ENCODE peak calls at places on chromosomes 16 and 17, in eight cellular contexts. M, H, D, S, I, Z, J and N are unnamed samples. For H3K4me1, the result is how much of the 10 kb centered on the place peaks cover.

GRCh38 chr17:7438050-7438614 is 1.2 kb upstream of the FGF11 start:
- DNase-seq in D (peak), I (peak), H (peak), S (peak), Z (peak), M (no peak), J (peak), N (peak)

GRCh38 chr17:50944054-50944901 is 78.1 kb upstream of the TOB1 start:
- DNase-seq in I (peak), H (peak), Z (peak), M (peak), J (peak), D (peak), S (peak), N (peak)

GRCh38 chr17:78933959-78934568 is 8.9 kb upstream of the TIMP2 start:
- DNase-seq in J (peak), H (peak), M (peak), Z (peak), D (peak), S (peak), I (peak), N (peak)

GRCh38 chr16:85306071-85306792 is 194.0 kb upstream of the CIBAR2 start:
- DNase-seq in I (peak), D (peak), Z (peak), J (peak), S (peak), M (peak), H (peak), N (peak)

GRCh38 chr17:64196626-64197025 is 66.4 kb downstream of the TEX2 start:
- DNase-seq in Z (no peak), I (no peak), D (no peak), H (no peak), M (no peak), S (no peak), J (no peak), N (no peak)

GRCh38 chr17:18237461-18237860 is 12.0 kb downstream of the LLGL1 start:
- DNase-seq in H (no peak), S (no peak), D (no peak), Z (no peak), I (no peak), J (no peak), M (no peak), N (no peak)

GRCh38 chr17:49746791-49747490 is 17.0 kb downstream of the FAM117A start:
- DNase-seq in S (no peak), H (no peak), D (no peak), I (no peak), M (no peak), Z (no peak), J (no peak), N (no peak)

GRCh38 chr16:11111891-11112634 is 143.9 kb downstream of the SOCS1 start:
- DNase-seq in I (no peak), S (no peak), M (no peak), J (no peak), D (no peak), H (no peak), Z (no peak), N (no peak)

GRCh38 chr17:45029758-45030423 is 21.5 kb downstream of the DCAKD start:
- DNase-seq in H (no peak), Z (no peak), J (no peak), S (no peak), M (no peak), I (no peak), D (no peak), N (no peak)

GRCh38 chr16:48117217-48118105 is 38.3 kb downstream of the ABCC12 start:
- DNase-seq in I (no peak), Z (no peak), D (no peak), J (peak), S (peak), H (peak), M (no peak), N (peak)

GRCh38 chr16:1942810-1943726 is at the start of gene MSRB1:
- DNase-seq in S (peak), M (peak), H (peak), D (peak), Z (peak), J (peak), I (peak), N (peak)

GRCh38 chr16:47392114-47392513 is 68.7 kb downstream of the ITFG1 start:
- DNase-seq in S (no peak), M (no peak), I (no peak), J (no peak), Z (no peak), H (no peak), D (no peak), N (no peak)

GRCh38 chr17:81868674-81869220 is 2.4 kb downstream of the ARHGDIA start:
- DNase-seq in D (no peak), Z (peak), H (peak), J (peak), S (no peak), I (no peak), M (peak), N (peak)

GRCh38 chr17:81867952-81868673 is 3.0 kb downstream of the ARHGDIA start:
- DNase-seq in Z (no peak), D (no peak), S (no peak), J (no peak), M (no peak), I (no peak), H (no peak), N (peak)

GRCh38 chr17:81866440-81867122 is 4.6 kb downstream of the ARHGDIA start:
- DNase-seq in I (no peak), Z (no peak), H (no peak), M (no peak), S (no peak), J (no peak), D (no peak), N (no peak)

GRCh38 chr17:81865733-81866439 is 5.3 kb downstream of the ARHGDIA start:
- DNase-seq in D (no peak), Z (peak), S (no peak), I (no peak), J (peak), H (peak), M (no peak), N (peak)

GRCh38 chr17:81867123-81867951 is 3.8 kb downstream of the ARHGDIA start:
- DNase-seq in D (no peak), H (peak), J (peak), I (no peak), Z (no peak), M (no peak), S (no peak), N (peak)
- TF ChIP-seq POLR2A in D (no peak), H (no peak), J (no peak), I (peak), Z (no peak), M (no peak), S (no peak), N (peak)

GRCh38 chr17:34207572-34207971 is 47.5 kb upstream of the CCL2 start:
- DNase-seq in I (no peak), M (no peak), S (no peak), D (no peak), J (no peak), H (no peak), Z (no peak), N (no peak)
- H3K4me3 ChIP-seq in I (no peak), M (no peak), S (no peak), D (no peak), J (no peak), H (no peak), Z (no peak), N (no peak)

DNA sequence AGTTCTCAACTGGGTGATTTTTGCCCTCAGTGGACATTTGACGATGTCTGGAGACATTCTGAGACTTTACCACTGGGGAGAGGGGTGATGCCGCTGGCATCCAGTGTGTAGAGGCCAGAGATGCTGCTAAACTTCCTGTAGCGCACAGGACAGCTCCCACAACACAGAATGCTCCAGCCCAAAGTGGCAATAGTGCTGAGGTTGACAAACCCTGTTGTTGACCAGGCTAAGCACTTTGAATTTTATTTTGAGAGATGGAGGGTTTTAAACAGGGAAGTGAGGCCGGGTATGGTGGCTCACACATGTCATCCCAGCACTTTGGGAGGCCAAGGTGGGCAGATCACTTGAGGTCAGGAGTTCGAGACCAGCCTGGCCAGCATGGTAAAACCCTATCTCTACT is 44.0 kb downstream of the SYT17 start:
- DNase-seq in D (no peak), I (no peak), Z (no peak), M (no peak), J (no peak), S (no peak), H (no peak), N (no peak)
- H3K4me1 ChIP-seq in D (under half), I (under half), Z (under half), M (under half), J (under half), S (under half), H (under half), N (under half)

GRCh38 chr17:11996722-11997146 is 541 bp downstream of the ZNF18 start:
- DNase-seq in Z (no peak), H (no peak), I (peak), M (no peak), J (peak), D (no peak), S (peak), N (peak)

GRCh38 chr17:11991461-11991860 is 5.8 kb downstream of the ZNF18 start:
- DNase-seq in Z (no peak), M (no peak), J (no peak), D (no peak), S (no peak), I (no peak), H (no peak), N (no peak)

GRCh38 chr17:11999715-12000114 is 2.4 kb upstream of the ZNF18 start:
- DNase-seq in M (no peak), J (no peak), D (no peak), H (no peak), Z (no peak), I (peak), S (no peak), N (no peak)

GRCh38 chr17:11997972-11998233 is 628 bp upstream of the ZNF18 start:
- DNase-seq in Z (no peak), S (no peak), I (no peak), H (no peak), J (no peak), M (no peak), D (no peak), N (no peak)

GRCh38 chr17:11997147-11997971 is at the start of gene ZNF18:
- DNase-seq in H (peak), I (peak), D (peak), S (peak), Z (peak), J (peak), M (peak), N (peak)
- TF ChIP-seq POLR2A in H (peak), I (peak), D (peak), S (peak), Z (peak), J (peak), M (peak), N (peak)

GRCh38 chr17:39627717-39628516 is 1.2 kb downstream of the PPP1R1B start:
- DNase-seq in M (no peak), H (no peak), Z (no peak), J (no peak), I (peak), D (no peak), S (no peak), N (no peak)

GRCh38 chr17:39627170-39627716 is 491 bp downstream of the PPP1R1B start:
- DNase-seq in J (no peak), Z (no peak), M (no peak), H (no peak), S (no peak), D (no peak), I (no peak), N (no peak)

GRCh38 chr17:39626671-39627169 is at the start of gene PPP1R1B:
- DNase-seq in J (no peak), D (no peak), Z (no peak), S (no peak), H (no peak), M (no peak), I (no peak), N (no peak)

GRCh38 chr17:39625198-39625769 is 1.5 kb upstream of the PPP1R1B start:
- DNase-seq in D (no peak), Z (no peak), M (no peak), I (no peak), H (no peak), J (no peak), S (no peak), N (no peak)

GRCh38 chr17:39626171-39626670 is 531 bp upstream of the PPP1R1B start:
- DNase-seq in M (no peak), H (no peak), S (no peak), J (no peak), I (no peak), Z (no peak), D (no peak), N (no peak)
- H3K4me3 ChIP-seq in M (no peak), H (no peak), S (peak), J (no peak), I (peak), Z (no peak), D (peak), N (peak)

GRCh38 chr16:243348-243747 is 8.7 kb downstream of the FAM234A start:
- DNase-seq in Z (no peak), J (no peak), I (no peak), H (no peak), D (no peak), M (no peak), S (no peak), N (no peak)
- H3K4me1 ChIP-seq in Z (under half), J (under half), I (under half), H (under half), D (under half), M (under half), S (under half), N (under half)

DNA sequence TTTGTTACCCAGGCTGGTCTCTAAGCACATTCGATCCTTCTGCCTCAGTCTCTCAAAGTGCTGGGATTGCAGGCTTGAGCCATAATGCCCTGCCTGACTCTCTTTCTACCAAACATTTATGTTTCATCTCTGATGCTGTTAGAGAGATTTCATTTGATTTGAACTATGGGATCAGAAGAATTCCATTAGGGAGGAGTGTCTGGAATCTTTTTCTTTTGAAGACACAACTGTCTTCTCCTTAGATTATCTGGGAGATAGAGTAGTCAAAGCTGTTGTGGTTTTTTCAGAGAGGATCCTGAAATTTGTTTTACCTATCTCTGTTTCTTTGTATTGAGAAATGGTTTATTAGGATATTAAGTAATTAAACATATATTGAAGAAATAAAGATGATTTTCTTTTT is 29.4 kb downstream of the WIPF2 start:
- DNase-seq in J (no peak), M (no peak), S (no peak), I (no peak), Z (no peak), D (no peak), H (no peak), N (no peak)
- TF ChIP-seq POLR2A in J (no peak), M (no peak), S (no peak), I (no peak), Z (no peak), D (no peak), H (no peak), N (no peak)

GRCh38 chr17:77572065-77572601 is 386.4 kb upstream of the TNRC6C start:
- DNase-seq in S (no peak), H (no peak), M (no peak), D (no peak), Z (no peak), I (peak), J (no peak), N (no peak)

GRCh38 chr17:77572851-77573250 is 385.7 kb upstream of the TNRC6C start:
- DNase-seq in S (no peak), J (no peak), H (no peak), M (no peak), Z (no peak), I (peak), D (no peak), N (no peak)

GRCh38 chr17:77570565-77570898 is 388.0 kb upstream of the TNRC6C start:
- DNase-seq in Z (no peak), M (no peak), S (no peak), I (peak), D (no peak), J (no peak), H (no peak), N (no peak)

GRCh38 chr17:77571141-77571540 is 387.4 kb upstream of the TNRC6C start:
- DNase-seq in H (no peak), S (no peak), J (no peak), D (no peak), I (no peak), M (no peak), Z (no peak), N (no peak)

GRCh38 chr17:77571562-77571981 is 386.9 kb upstream of the TNRC6C start:
- DNase-seq in D (no peak), J (no peak), Z (peak), M (no peak), S (no peak), H (no peak), I (peak), N (no peak)
- H3K4me3 ChIP-seq in D (no peak), J (no peak), Z (no peak), M (no peak), S (peak), H (no peak), I (no peak), N (peak)